ENCODE peak calls at places on chromosome 4, in seven cellular contexts. One of them, this sample, is unnamed.

GRCh38 chr4:189615217-189615663 is 325.4 kb upstream of the FRG1 start:
- DNase-seq in IMR-90: no peak
- DNase-seq in OCI-LY7: no peak
- DNase-seq in breast epithelium: no peak
- DNase-seq in lower lobe of right lung: no peak
- DNase-seq in lung: no peak
- DNase-seq in naive thymus-derived CD4-positive, alpha-beta T cell: no peak
- DNase-seq in this sample: no peak

GRCh38 chr4:9924750-9925149 is 96.5 kb downstream of the SLC2A9 start:
- DNase-seq in breast epithelium: no peak
- DNase-seq in OCI-LY7: no peak
- DNase-seq in IMR-90: peak; percentile 13
- DNase-seq in lung: no peak
- DNase-seq in naive thymus-derived CD4-positive, alpha-beta T cell: no peak
- DNase-seq in lower lobe of right lung: no peak
- DNase-seq in this sample: peak; percentile 51

GRCh38 chr4:70945046-70945445 is 42.9 kb downstream of the MOB1B start:
- DNase-seq in naive thymus-derived CD4-positive, alpha-beta T cell: no peak
- DNase-seq in IMR-90: peak; percentile 36
- DNase-seq in lower lobe of right lung: no peak
- DNase-seq in breast epithelium: no peak
- DNase-seq in lung: no peak
- DNase-seq in OCI-LY7: peak; percentile 34
- DNase-seq in this sample: no peak

GRCh38 chr4:3046149-3046548 is 28.2 kb downstream of the HTT-AS start:
- DNase-seq in IMR-90: no peak
- DNase-seq in breast epithelium: no peak
- DNase-seq in OCI-LY7: peak; percentile 91
- DNase-seq in lung: no peak
- DNase-seq in lower lobe of right lung: no peak
- DNase-seq in naive thymus-derived CD4-positive, alpha-beta T cell: no peak
- DNase-seq in this sample: no peak

GRCh38 chr4:124423160-124423559 is 289.4 kb downstream of the ANKRD50 start:
- DNase-seq in OCI-LY7: no peak
- DNase-seq in breast epithelium: no peak
- DNase-seq in IMR-90: peak; percentile 65
- DNase-seq in naive thymus-derived CD4-positive, alpha-beta T cell: no peak
- DNase-seq in lung: no peak
- DNase-seq in lower lobe of right lung: no peak
- DNase-seq in this sample: no peak

GRCh38 chr4:4856071-4857000 is 3.1 kb upstream of the MSX1 start:
- DNase-seq in IMR-90: no peak
- DNase-seq in naive thymus-derived CD4-positive, alpha-beta T cell: no peak
- DNase-seq in lower lobe of right lung: no peak
- DNase-seq in breast epithelium: no peak
- DNase-seq in OCI-LY7: no peak
- DNase-seq in lung: no peak
- DNase-seq in this sample: peak; percentile 20

GRCh38 chr4:78788005-78788889 is 12.1 kb downstream of the BMP2K start:
- DNase-seq in IMR-90: peak; percentile 33
- DNase-seq in naive thymus-derived CD4-positive, alpha-beta T cell: no peak
- DNase-seq in OCI-LY7: no peak
- DNase-seq in lower lobe of right lung: no peak
- DNase-seq in lung: no peak
- DNase-seq in breast epithelium: no peak
- DNase-seq in this sample: no peak

GRCh38 chr4:143482753-143483362 is 30.6 kb upstream of the SMARCA5 start:
- DNase-seq in lower lobe of right lung: no peak
- DNase-seq in IMR-90: peak; percentile 71
- DNase-seq in breast epithelium: no peak
- DNase-seq in naive thymus-derived CD4-positive, alpha-beta T cell: peak; percentile 3
- DNase-seq in OCI-LY7: peak; percentile 77
- DNase-seq in lung: no peak
- DNase-seq in this sample: no peak

GRCh38 chr4:26936284-26937065 is 75.8 kb downstream of the STIM2 start:
- DNase-seq in lung: no peak
- DNase-seq in lower lobe of right lung: peak; percentile 32
- DNase-seq in naive thymus-derived CD4-positive, alpha-beta T cell: no peak
- DNase-seq in breast epithelium: no peak
- DNase-seq in IMR-90: peak; percentile 23
- DNase-seq in OCI-LY7: no peak
- DNase-seq in this sample: no peak

GRCh38 chr4:19224820-19225219 is 1026.9 kb upstream of the SLIT2 start:
- DNase-seq in lung: no peak
- DNase-seq in naive thymus-derived CD4-positive, alpha-beta T cell: no peak
- DNase-seq in IMR-90: peak; percentile 42
- DNase-seq in OCI-LY7: peak; percentile 60
- DNase-seq in breast epithelium: no peak
- DNase-seq in lower lobe of right lung: no peak
- DNase-seq in this sample: no peak

GRCh38 chr4:7802093-7802726 is 137.5 kb downstream of the AFAP1 start:
- DNase-seq in breast epithelium: peak; percentile 77
- DNase-seq in naive thymus-derived CD4-positive, alpha-beta T cell: peak; percentile 79
- DNase-seq in IMR-90: peak; percentile 85
- DNase-seq in OCI-LY7: peak; percentile 69
- DNase-seq in lung: peak; percentile 79
- DNase-seq in lower lobe of right lung: peak; percentile 80
- DNase-seq in this sample: peak; percentile 82

GRCh38 chr4:107120661-107121060 is 84.5 kb upstream of the DKK2 start:
- DNase-seq in breast epithelium: no peak
- DNase-seq in lower lobe of right lung: no peak
- DNase-seq in lung: no peak
- DNase-seq in naive thymus-derived CD4-positive, alpha-beta T cell: no peak
- DNase-seq in OCI-LY7: no peak
- DNase-seq in IMR-90: no peak
- DNase-seq in this sample: no peak

GRCh38 chr4:55834086-55834795 is 14.7 kb downstream of the EXOC1L start:
- DNase-seq in OCI-LY7: no peak
- DNase-seq in lower lobe of right lung: no peak
- DNase-seq in breast epithelium: no peak
- DNase-seq in naive thymus-derived CD4-positive, alpha-beta T cell: no peak
- DNase-seq in IMR-90: no peak
- DNase-seq in lung: no peak
- DNase-seq in this sample: no peak

GRCh38 chr4:1602621-1603412 is 81.3 kb downstream of the FAM53A start:
- DNase-seq in OCI-LY7: no peak
- DNase-seq in lower lobe of right lung: peak; percentile 37
- DNase-seq in naive thymus-derived CD4-positive, alpha-beta T cell: no peak
- DNase-seq in lung: no peak
- DNase-seq in breast epithelium: no peak
- DNase-seq in IMR-90: no peak
- DNase-seq in this sample: no peak

GRCh38 chr4:41796545-41797210 is 48.2 kb upstream of the PHOX2B start:
- DNase-seq in naive thymus-derived CD4-positive, alpha-beta T cell: no peak
- DNase-seq in lung: no peak
- DNase-seq in lower lobe of right lung: no peak
- DNase-seq in OCI-LY7: no peak
- DNase-seq in IMR-90: no peak
- DNase-seq in breast epithelium: no peak
- DNase-seq in this sample: no peak

GRCh38 chr4:37627263-37627662 is 58.9 kb downstream of the RELL1 start:
- DNase-seq in IMR-90: no peak
- DNase-seq in lung: no peak
- DNase-seq in breast epithelium: no peak
- DNase-seq in naive thymus-derived CD4-positive, alpha-beta T cell: no peak
- DNase-seq in OCI-LY7: no peak
- DNase-seq in lower lobe of right lung: no peak
- DNase-seq in this sample: no peak

GRCh38 chr4:180377741-180378140 is 1865.5 kb upstream of the TENM3 start:
- DNase-seq in lung: no peak
- DNase-seq in lower lobe of right lung: no peak
- DNase-seq in IMR-90: no peak
- DNase-seq in OCI-LY7: no peak
- DNase-seq in breast epithelium: no peak
- DNase-seq in naive thymus-derived CD4-positive, alpha-beta T cell: no peak
- DNase-seq in this sample: no peak

DNA sequence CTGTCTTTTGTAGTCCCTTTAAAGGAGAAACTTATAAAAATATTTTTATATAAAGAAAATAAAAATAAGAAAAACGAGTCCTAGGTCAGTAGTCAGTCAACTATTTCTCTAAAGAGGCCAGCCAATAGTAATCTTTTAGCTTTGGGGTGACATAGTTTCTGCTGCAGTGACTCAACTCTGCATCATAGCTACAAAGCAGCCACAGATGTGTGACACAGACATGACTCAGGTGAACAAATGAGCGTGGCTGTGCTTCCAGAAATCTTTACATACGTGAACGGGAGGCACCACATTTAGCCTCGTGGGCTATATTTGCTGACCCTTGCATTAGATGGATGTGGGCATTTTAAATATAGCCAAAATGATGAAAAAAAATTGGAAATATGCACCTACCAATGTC is 1862.5 kb upstream of the TENM3 start:
- DNase-seq in lung: no peak
- DNase-seq in lower lobe of right lung: no peak
- DNase-seq in breast epithelium: no peak
- DNase-seq in OCI-LY7: no peak
- DNase-seq in IMR-90: peak; percentile 85
- DNase-seq in naive thymus-derived CD4-positive, alpha-beta T cell: no peak
- DNase-seq in this sample: no peak
- H3K27ac ChIP-seq in lung: no peak overlapping the region
- H3K27ac ChIP-seq in lower lobe of right lung: no peak overlapping the region
- H3K27ac ChIP-seq in breast epithelium: no peak overlapping the region
- H3K27ac ChIP-seq in OCI-LY7: no peak overlapping the region
- H3K27ac ChIP-seq in IMR-90: no peak overlapping the region
- H3K27ac ChIP-seq in naive thymus-derived CD4-positive, alpha-beta T cell: no peak overlapping the region
- H3K27ac ChIP-seq in this sample: no peak overlapping the region

GRCh38 chr4:176229645-176230044 is 34.3 kb upstream of the SPATA4 start:
- DNase-seq in lung: no peak
- DNase-seq in naive thymus-derived CD4-positive, alpha-beta T cell: no peak
- DNase-seq in breast epithelium: no peak
- DNase-seq in IMR-90: no peak
- DNase-seq in lower lobe of right lung: no peak
- DNase-seq in OCI-LY7: no peak
- DNase-seq in this sample: no peak

GRCh38 chr4:176226736-176227135 is 31.4 kb upstream of the SPATA4 start:
- DNase-seq in OCI-LY7: no peak
- DNase-seq in IMR-90: peak; percentile 48
- DNase-seq in breast epithelium: no peak
- DNase-seq in lower lobe of right lung: no peak
- DNase-seq in lung: no peak
- DNase-seq in naive thymus-derived CD4-positive, alpha-beta T cell: no peak
- DNase-seq in this sample: no peak

DNA sequence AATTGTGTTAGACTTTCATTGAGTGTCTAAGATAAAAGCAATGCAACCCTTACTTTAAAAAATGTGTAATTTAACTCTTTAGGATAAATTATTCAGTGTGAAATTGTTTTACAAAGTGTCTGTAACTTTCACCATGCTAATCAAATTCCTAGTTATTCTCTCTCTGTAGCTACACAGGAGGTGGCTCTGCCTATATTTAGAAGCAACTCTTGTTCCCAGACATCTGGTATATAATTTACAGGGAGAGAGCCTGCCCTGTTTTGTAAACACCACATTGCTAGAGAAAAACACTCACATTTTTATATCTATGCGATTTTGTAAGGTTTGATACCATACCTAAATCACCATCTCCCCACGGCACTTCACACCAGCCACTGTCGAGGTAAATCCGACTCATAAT is 35.4 kb upstream of the SPATA4 start:
- DNase-seq in IMR-90: no peak
- DNase-seq in OCI-LY7: no peak
- DNase-seq in breast epithelium: no peak
- DNase-seq in naive thymus-derived CD4-positive, alpha-beta T cell: no peak
- DNase-seq in lower lobe of right lung: no peak
- DNase-seq in lung: no peak
- DNase-seq in this sample: no peak
- H3K4me3 ChIP-seq in IMR-90: no peak overlapping the region
- H3K4me3 ChIP-seq in OCI-LY7: no peak overlapping the region
- H3K4me3 ChIP-seq in breast epithelium: no peak overlapping the region
- H3K4me3 ChIP-seq in naive thymus-derived CD4-positive, alpha-beta T cell: no peak overlapping the region
- H3K4me3 ChIP-seq in lower lobe of right lung: no peak overlapping the region
- H3K4me3 ChIP-seq in lung: no peak overlapping the region
- H3K4me3 ChIP-seq in this sample: peak overlapping the region; percentile 12

GRCh38 chr4:23788027-23788426 is 101.8 kb downstream of the PPARGC1A start:
- DNase-seq in breast epithelium: no peak
- DNase-seq in lung: no peak
- DNase-seq in IMR-90: no peak
- DNase-seq in lower lobe of right lung: no peak
- DNase-seq in OCI-LY7: no peak
- DNase-seq in naive thymus-derived CD4-positive, alpha-beta T cell: no peak
- DNase-seq in this sample: no peak
- H3K27ac ChIP-seq in breast epithelium: no peak overlapping the region
- H3K27ac ChIP-seq in lung: no peak overlapping the region
- H3K27ac ChIP-seq in IMR-90: no peak overlapping the region
- H3K27ac ChIP-seq in lower lobe of right lung: no peak overlapping the region
- H3K27ac ChIP-seq in OCI-LY7: no peak overlapping the region
- H3K27ac ChIP-seq in naive thymus-derived CD4-positive, alpha-beta T cell: no peak overlapping the region
- H3K27ac ChIP-seq in this sample: no peak overlapping the region

GRCh38 chr4:150579591-150580234 is 2.2 kb upstream of the MAB21L2 start:
- DNase-seq in lower lobe of right lung: no peak
- DNase-seq in breast epithelium: no peak
- DNase-seq in OCI-LY7: no peak
- DNase-seq in IMR-90: peak; percentile 43
- DNase-seq in naive thymus-derived CD4-positive, alpha-beta T cell: no peak
- DNase-seq in lung: no peak
- DNase-seq in this sample: no peak

GRCh38 chr4:150577786-150578185 is 4.2 kb upstream of the MAB21L2 start:
- DNase-seq in lung: no peak
- DNase-seq in IMR-90: no peak
- DNase-seq in naive thymus-derived CD4-positive, alpha-beta T cell: no peak
- DNase-seq in lower lobe of right lung: no peak
- DNase-seq in breast epithelium: no peak
- DNase-seq in OCI-LY7: no peak
- DNase-seq in this sample: no peak

GRCh38 chr4:150581206-150581605 is 745 bp upstream of the MAB21L2 start:
- DNase-seq in OCI-LY7: no peak
- DNase-seq in breast epithelium: no peak
- DNase-seq in lower lobe of right lung: no peak
- DNase-seq in naive thymus-derived CD4-positive, alpha-beta T cell: no peak
- DNase-seq in lung: no peak
- DNase-seq in IMR-90: no peak
- DNase-seq in this sample: no peak

GRCh38 chr4:150580244-150580643 is 1.7 kb upstream of the MAB21L2 start:
- DNase-seq in lower lobe of right lung: no peak
- DNase-seq in naive thymus-derived CD4-positive, alpha-beta T cell: no peak
- DNase-seq in lung: no peak
- DNase-seq in breast epithelium: no peak
- DNase-seq in OCI-LY7: no peak
- DNase-seq in IMR-90: no peak
- DNase-seq in this sample: no peak

DNA sequence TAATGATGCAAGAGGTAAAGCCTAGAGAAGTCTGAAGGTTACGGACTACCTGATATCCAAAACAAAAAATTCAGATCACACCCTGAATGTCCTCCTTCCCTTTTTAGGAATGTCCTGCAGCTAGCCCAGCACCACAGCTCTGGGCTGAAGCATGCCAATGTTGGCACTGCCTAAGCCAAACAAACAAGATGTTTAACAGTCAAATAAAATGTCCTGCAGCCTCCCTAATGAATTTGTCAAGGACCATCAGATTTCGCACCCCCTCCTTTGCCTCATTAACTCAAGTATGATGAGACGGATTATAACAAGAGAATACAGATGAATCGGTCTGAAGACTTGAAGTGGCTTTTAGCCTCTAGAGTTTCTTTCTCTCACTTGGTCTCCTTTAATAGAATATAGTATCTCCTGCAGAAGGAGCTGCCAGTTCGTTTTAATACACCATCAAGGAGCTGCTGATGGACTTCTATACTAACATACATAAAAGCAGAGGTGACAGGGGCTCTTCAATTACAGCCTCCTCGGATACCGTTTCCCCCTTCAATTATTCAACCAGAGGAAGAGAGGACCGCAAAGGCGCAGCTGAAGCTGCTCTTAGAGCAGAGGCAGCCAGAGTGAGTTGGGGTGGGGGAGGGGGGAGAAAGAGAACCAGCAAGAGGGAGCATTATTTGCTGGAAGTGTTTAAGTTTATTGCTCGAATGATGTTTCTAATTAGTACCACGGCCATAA is 3.0 kb upstream of the MAB21L2 start:
- DNase-seq in IMR-90: peak; percentile 57
- DNase-seq in OCI-LY7: no peak
- DNase-seq in lower lobe of right lung: no peak
- DNase-seq in breast epithelium: no peak
- DNase-seq in naive thymus-derived CD4-positive, alpha-beta T cell: no peak
- DNase-seq in lung: no peak
- DNase-seq in this sample: no peak
- H3K4me3 ChIP-seq in IMR-90: peak overlapping the region; percentile 49
- H3K4me3 ChIP-seq in OCI-LY7: no peak overlapping the region
- H3K4me3 ChIP-seq in lower lobe of right lung: peak overlapping the region; percentile 41
- H3K4me3 ChIP-seq in breast epithelium: no peak overlapping the region
- H3K4me3 ChIP-seq in naive thymus-derived CD4-positive, alpha-beta T cell: no peak overlapping the region
- H3K4me3 ChIP-seq in lung: no peak overlapping the region
- H3K4me3 ChIP-seq in this sample: peak overlapping the region; percentile 59